ENCODE peak calls at places on chromosomes 12 and 14, in nine cellular contexts. One of them, this sample, is unnamed. For H3K36me3, the result is how much of the 10 kb centered on the place peaks cover.

GRCh38 chr12:104280703-104281458 is 22.7 kb upstream of the EID3 start:
- DNase-seq in OCI-LY7: no peak
- DNase-seq in heart left ventricle: no peak
- DNase-seq in right lobe of liver: no peak
- DNase-seq in endodermal cell: no peak
- DNase-seq in osteoblast: peak
- DNase-seq in kidney epithelial cell: no peak
- DNase-seq in CD4-positive, CD25-positive, alpha-beta regulatory T cell: no peak
- DNase-seq in pancreas: no peak
- DNase-seq in this sample: no peak

GRCh38 chr12:28294300-28294699 is 104.0 kb downstream of the CCDC91 start:
- DNase-seq in OCI-LY7: peak
- DNase-seq in heart left ventricle: no peak
- DNase-seq in right lobe of liver: no peak
- DNase-seq in endodermal cell: peak
- DNase-seq in osteoblast: no peak
- DNase-seq in kidney epithelial cell: peak
- DNase-seq in CD4-positive, CD25-positive, alpha-beta regulatory T cell: no peak
- DNase-seq in pancreas: no peak
- DNase-seq in this sample: no peak

GRCh38 chr12:1797991-1798733 is 22.2 kb upstream of the LRTM2 start:
- DNase-seq in OCI-LY7: no peak
- DNase-seq in heart left ventricle: no peak
- DNase-seq in right lobe of liver: peak
- DNase-seq in endodermal cell: peak
- DNase-seq in osteoblast: no peak
- DNase-seq in kidney epithelial cell: no peak
- DNase-seq in CD4-positive, CD25-positive, alpha-beta regulatory T cell: no peak
- DNase-seq in pancreas: no peak
- DNase-seq in this sample: peak

GRCh38 chr14:97218713-97219355 is 421.7 kb downstream of the VRK1 start:
- DNase-seq in OCI-LY7: no peak
- DNase-seq in heart left ventricle: no peak
- DNase-seq in right lobe of liver: no peak
- DNase-seq in endodermal cell: peak
- DNase-seq in osteoblast: peak
- DNase-seq in kidney epithelial cell: no peak
- DNase-seq in CD4-positive, CD25-positive, alpha-beta regulatory T cell: no peak
- DNase-seq in pancreas: no peak
- DNase-seq in this sample: peak

GRCh38 chr12:124386661-124387509 is 92.0 kb downstream of the RFLNA start:
- DNase-seq in OCI-LY7: no peak
- DNase-seq in heart left ventricle: peak
- DNase-seq in right lobe of liver: no peak
- DNase-seq in endodermal cell: no peak
- DNase-seq in osteoblast: peak
- DNase-seq in kidney epithelial cell: no peak
- DNase-seq in CD4-positive, CD25-positive, alpha-beta regulatory T cell: no peak
- DNase-seq in pancreas: peak
- DNase-seq in this sample: no peak

GRCh38 chr12:113762849-113763816 is 203.0 kb downstream of the RBM19 start:
- DNase-seq in OCI-LY7: no peak
- DNase-seq in heart left ventricle: no peak
- DNase-seq in right lobe of liver: no peak
- DNase-seq in endodermal cell: no peak
- DNase-seq in osteoblast: no peak
- DNase-seq in kidney epithelial cell: no peak
- DNase-seq in CD4-positive, CD25-positive, alpha-beta regulatory T cell: no peak
- DNase-seq in pancreas: no peak
- DNase-seq in this sample: no peak

GRCh38 chr14:54652188-54652889 is 85.4 kb downstream of the SAMD4A start:
- DNase-seq in OCI-LY7: no peak
- DNase-seq in heart left ventricle: peak
- DNase-seq in right lobe of liver: peak
- DNase-seq in endodermal cell: peak
- DNase-seq in osteoblast: peak
- DNase-seq in kidney epithelial cell: peak
- DNase-seq in CD4-positive, CD25-positive, alpha-beta regulatory T cell: no peak
- DNase-seq in pancreas: peak
- DNase-seq in this sample: no peak

GRCh38 chr12:76284816-76285750 is 63.1 kb downstream of the BBS10 start:
- DNase-seq in OCI-LY7: no peak
- DNase-seq in heart left ventricle: no peak
- DNase-seq in right lobe of liver: peak
- DNase-seq in endodermal cell: peak
- DNase-seq in osteoblast: no peak
- DNase-seq in kidney epithelial cell: no peak
- DNase-seq in CD4-positive, CD25-positive, alpha-beta regulatory T cell: no peak
- DNase-seq in pancreas: no peak
- DNase-seq in this sample: no peak

GRCh38 chr12:124033859-124034258 is 60.8 kb downstream of the ZNF664 start:
- DNase-seq in OCI-LY7: no peak
- DNase-seq in heart left ventricle: no peak
- DNase-seq in right lobe of liver: no peak
- DNase-seq in endodermal cell: no peak
- DNase-seq in osteoblast: no peak
- DNase-seq in kidney epithelial cell: no peak
- DNase-seq in CD4-positive, CD25-positive, alpha-beta regulatory T cell: no peak
- DNase-seq in pancreas: no peak
- DNase-seq in this sample: no peak

GRCh38 chr12:96401061-96401871 is 1.0 kb upstream of the CDK17 start:
- DNase-seq in OCI-LY7: peak
- DNase-seq in heart left ventricle: no peak
- DNase-seq in right lobe of liver: no peak
- DNase-seq in endodermal cell: peak
- DNase-seq in osteoblast: peak
- DNase-seq in kidney epithelial cell: peak
- DNase-seq in CD4-positive, CD25-positive, alpha-beta regulatory T cell: no peak
- DNase-seq in pancreas: no peak
- DNase-seq in this sample: peak

GRCh38 chr12:80580254-80580653 is 127.2 kb upstream of the MYF6 start:
- DNase-seq in OCI-LY7: no peak
- DNase-seq in heart left ventricle: no peak
- DNase-seq in right lobe of liver: no peak
- DNase-seq in endodermal cell: no peak
- DNase-seq in osteoblast: peak
- DNase-seq in kidney epithelial cell: peak
- DNase-seq in CD4-positive, CD25-positive, alpha-beta regulatory T cell: no peak
- DNase-seq in pancreas: no peak
- DNase-seq in this sample: no peak

GRCh38 chr12:4809013-4809448 is 88.8 kb downstream of the GALNT8 start:
- DNase-seq in OCI-LY7: no peak
- DNase-seq in heart left ventricle: peak
- DNase-seq in right lobe of liver: no peak
- DNase-seq in endodermal cell: peak
- DNase-seq in osteoblast: no peak
- DNase-seq in kidney epithelial cell: no peak
- DNase-seq in CD4-positive, CD25-positive, alpha-beta regulatory T cell: peak
- DNase-seq in pancreas: no peak
- DNase-seq in this sample: no peak

GRCh38 chr14:24847568-24847967 is 202.4 kb downstream of the STXBP6 start:
- DNase-seq in OCI-LY7: no peak
- DNase-seq in heart left ventricle: no peak
- DNase-seq in right lobe of liver: no peak
- DNase-seq in endodermal cell: no peak
- DNase-seq in osteoblast: no peak
- DNase-seq in kidney epithelial cell: no peak
- DNase-seq in CD4-positive, CD25-positive, alpha-beta regulatory T cell: no peak
- DNase-seq in pancreas: no peak
- DNase-seq in this sample: no peak

GRCh38 chr12:5197127-5197526 is 153.4 kb downstream of the KCNA5 start:
- DNase-seq in OCI-LY7: no peak
- DNase-seq in heart left ventricle: no peak
- DNase-seq in right lobe of liver: no peak
- DNase-seq in endodermal cell: no peak
- DNase-seq in osteoblast: no peak
- DNase-seq in kidney epithelial cell: peak
- DNase-seq in CD4-positive, CD25-positive, alpha-beta regulatory T cell: no peak
- DNase-seq in pancreas: no peak
- DNase-seq in this sample: no peak

GRCh38 chr12:14767617-14768016 is 35.7 kb downstream of the WBP11 start:
- DNase-seq in OCI-LY7: no peak
- DNase-seq in heart left ventricle: no peak
- DNase-seq in right lobe of liver: no peak
- DNase-seq in endodermal cell: no peak
- DNase-seq in osteoblast: no peak
- DNase-seq in kidney epithelial cell: no peak
- DNase-seq in CD4-positive, CD25-positive, alpha-beta regulatory T cell: no peak
- DNase-seq in pancreas: no peak
- DNase-seq in this sample: no peak
- H3K4me3 ChIP-seq in OCI-LY7: peak
- H3K4me3 ChIP-seq in heart left ventricle: no peak
- H3K4me3 ChIP-seq in right lobe of liver: no peak
- H3K4me3 ChIP-seq in endodermal cell: no peak
- H3K4me3 ChIP-seq in osteoblast: no peak
- H3K4me3 ChIP-seq in kidney epithelial cell: no peak
- H3K4me3 ChIP-seq in CD4-positive, CD25-positive, alpha-beta regulatory T cell: peak
- H3K4me3 ChIP-seq in pancreas: peak
- H3K4me3 ChIP-seq in this sample: no peak

GRCh38 chr14:70018713-70019201 is 139.5 kb downstream of the SMOC1 start:
- DNase-seq in OCI-LY7: no peak
- DNase-seq in heart left ventricle: peak
- DNase-seq in right lobe of liver: peak
- DNase-seq in endodermal cell: no peak
- DNase-seq in osteoblast: peak
- DNase-seq in kidney epithelial cell: no peak
- DNase-seq in CD4-positive, CD25-positive, alpha-beta regulatory T cell: no peak
- DNase-seq in pancreas: no peak
- DNase-seq in this sample: no peak
- H3K36me3 ChIP-seq in OCI-LY7: under half
- H3K36me3 ChIP-seq in heart left ventricle: under half
- H3K36me3 ChIP-seq in right lobe of liver: under half
- H3K36me3 ChIP-seq in endodermal cell: under half
- H3K36me3 ChIP-seq in osteoblast: under half
- H3K36me3 ChIP-seq in kidney epithelial cell: under half
- H3K36me3 ChIP-seq in CD4-positive, CD25-positive, alpha-beta regulatory T cell: under half
- H3K36me3 ChIP-seq in pancreas: under half
- H3K36me3 ChIP-seq in this sample: under half

GRCh38 chr12:15589328-15590032 is 199.7 kb downstream of the EPS8 start:
- DNase-seq in OCI-LY7: no peak
- DNase-seq in heart left ventricle: no peak
- DNase-seq in right lobe of liver: no peak
- DNase-seq in endodermal cell: no peak
- DNase-seq in osteoblast: no peak
- DNase-seq in kidney epithelial cell: no peak
- DNase-seq in CD4-positive, CD25-positive, alpha-beta regulatory T cell: no peak
- DNase-seq in pancreas: no peak
- DNase-seq in this sample: no peak

GRCh38 chr12:15590180-15590826 is 198.9 kb downstream of the EPS8 start:
- DNase-seq in OCI-LY7: peak
- DNase-seq in heart left ventricle: peak
- DNase-seq in right lobe of liver: peak
- DNase-seq in endodermal cell: peak
- DNase-seq in osteoblast: peak
- DNase-seq in kidney epithelial cell: no peak
- DNase-seq in CD4-positive, CD25-positive, alpha-beta regulatory T cell: peak
- DNase-seq in pancreas: peak
- DNase-seq in this sample: peak

GRCh38 chr12:15596174-15596573 is 193.0 kb downstream of the EPS8 start:
- DNase-seq in OCI-LY7: no peak
- DNase-seq in heart left ventricle: no peak
- DNase-seq in right lobe of liver: no peak
- DNase-seq in endodermal cell: no peak
- DNase-seq in osteoblast: no peak
- DNase-seq in kidney epithelial cell: no peak
- DNase-seq in CD4-positive, CD25-positive, alpha-beta regulatory T cell: no peak
- DNase-seq in pancreas: no peak
- DNase-seq in this sample: no peak

GRCh38 chr12:15592934-15593333 is 196.3 kb downstream of the EPS8 start:
- DNase-seq in OCI-LY7: no peak
- DNase-seq in heart left ventricle: no peak
- DNase-seq in right lobe of liver: no peak
- DNase-seq in endodermal cell: no peak
- DNase-seq in osteoblast: no peak
- DNase-seq in kidney epithelial cell: no peak
- DNase-seq in CD4-positive, CD25-positive, alpha-beta regulatory T cell: no peak
- DNase-seq in pancreas: no peak
- DNase-seq in this sample: no peak

DNA sequence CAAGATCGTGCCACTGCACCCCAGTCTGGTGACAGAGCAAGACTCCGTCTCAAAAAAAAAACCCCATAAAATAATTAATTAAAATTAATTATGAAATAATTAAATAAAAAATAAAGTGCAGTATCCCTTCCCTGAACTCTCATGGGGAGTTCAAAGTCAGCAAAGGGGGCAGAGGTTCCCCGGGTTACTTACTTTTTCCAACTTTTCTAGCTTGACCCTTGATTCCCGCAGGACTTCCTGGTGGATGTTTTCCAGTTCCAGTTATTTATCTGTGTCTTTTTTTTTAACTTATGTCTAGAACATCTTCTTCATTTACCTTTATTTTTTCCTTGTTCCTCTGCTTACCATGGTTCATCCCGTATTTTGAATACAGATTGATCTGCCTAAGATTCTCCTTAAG is 197.4 kb downstream of the EPS8 start:
- DNase-seq in OCI-LY7: no peak
- DNase-seq in heart left ventricle: peak
- DNase-seq in right lobe of liver: no peak
- DNase-seq in endodermal cell: no peak
- DNase-seq in osteoblast: peak
- DNase-seq in kidney epithelial cell: no peak
- DNase-seq in CD4-positive, CD25-positive, alpha-beta regulatory T cell: no peak
- DNase-seq in pancreas: no peak
- DNase-seq in this sample: no peak
- H3K4me3 ChIP-seq in OCI-LY7: no peak
- H3K4me3 ChIP-seq in heart left ventricle: no peak
- H3K4me3 ChIP-seq in right lobe of liver: no peak
- H3K4me3 ChIP-seq in endodermal cell: no peak
- H3K4me3 ChIP-seq in osteoblast: no peak
- H3K4me3 ChIP-seq in kidney epithelial cell: no peak
- H3K4me3 ChIP-seq in CD4-positive, CD25-positive, alpha-beta regulatory T cell: no peak
- H3K4me3 ChIP-seq in pancreas: no peak
- H3K4me3 ChIP-seq in this sample: no peak

GRCh38 chr14:60640859-60641721 is 8.2 kb downstream of the SIX1 start:
- DNase-seq in OCI-LY7: no peak
- DNase-seq in heart left ventricle: no peak
- DNase-seq in right lobe of liver: no peak
- DNase-seq in endodermal cell: peak
- DNase-seq in osteoblast: no peak
- DNase-seq in kidney epithelial cell: no peak
- DNase-seq in CD4-positive, CD25-positive, alpha-beta regulatory T cell: no peak
- DNase-seq in pancreas: no peak
- DNase-seq in this sample: no peak
- H3K36me3 ChIP-seq in OCI-LY7: under half
- H3K36me3 ChIP-seq in heart left ventricle: under half
- H3K36me3 ChIP-seq in right lobe of liver: under half
- H3K36me3 ChIP-seq in endodermal cell: under half
- H3K36me3 ChIP-seq in osteoblast: under half
- H3K36me3 ChIP-seq in kidney epithelial cell: under half
- H3K36me3 ChIP-seq in CD4-positive, CD25-positive, alpha-beta regulatory T cell: under half
- H3K36me3 ChIP-seq in pancreas: under half
- H3K36me3 ChIP-seq in this sample: under half